ENCODE peak calls at places on chromosomes 7 and 10, in seven cellular contexts. One of them, this sample, is unnamed.

GRCh38 chr7:121395494-121395960 is 581 bp downstream of the FAM3C start:
- DNase-seq in effector memory CD4-positive, alpha-beta T cell: peak; percentile 34
- DNase-seq in T-cell: peak; percentile 26
- DNase-seq in NCI-H1930: no peak
- DNase-seq in pons: peak; percentile 31
- DNase-seq in globus pallidus: peak; percentile 27
- DNase-seq in Right ventricle myocardium inferior: peak; percentile 77
- DNase-seq in this sample: peak; percentile 50

GRCh38 chr10:33116293-33116697 is 158.3 kb upstream of the ITGB1 start:
- DNase-seq in NCI-H1930: peak; percentile 2
- DNase-seq in globus pallidus: peak; percentile 11
- DNase-seq in Right ventricle myocardium inferior: no peak
- DNase-seq in T-cell: no peak
- DNase-seq in pons: peak; percentile 24
- DNase-seq in effector memory CD4-positive, alpha-beta T cell: no peak
- DNase-seq in this sample: no peak

GRCh38 chr7:128194533-128195282 is 46.4 kb upstream of the LEP start:
- DNase-seq in NCI-H1930: no peak
- DNase-seq in T-cell: no peak
- DNase-seq in globus pallidus: no peak
- DNase-seq in pons: no peak
- DNase-seq in effector memory CD4-positive, alpha-beta T cell: no peak
- DNase-seq in Right ventricle myocardium inferior: no peak
- DNase-seq in this sample: no peak

GRCh38 chr7:13032524-13032923 is 345.1 kb downstream of the ARL4A start:
- DNase-seq in NCI-H1930: no peak
- DNase-seq in effector memory CD4-positive, alpha-beta T cell: no peak
- DNase-seq in globus pallidus: no peak
- DNase-seq in T-cell: no peak
- DNase-seq in pons: no peak
- DNase-seq in Right ventricle myocardium inferior: no peak
- DNase-seq in this sample: no peak

GRCh38 chr10:66931949-66932343 is 6.1 kb downstream of the LRRTM3 start:
- DNase-seq in effector memory CD4-positive, alpha-beta T cell: no peak
- DNase-seq in NCI-H1930: no peak
- DNase-seq in T-cell: no peak
- DNase-seq in Right ventricle myocardium inferior: no peak
- DNase-seq in globus pallidus: peak; percentile 85
- DNase-seq in pons: peak; percentile 91
- DNase-seq in this sample: no peak

GRCh38 chr7:85457911-85458310 is 271.1 kb upstream of the SEMA3D start:
- DNase-seq in T-cell: no peak
- DNase-seq in NCI-H1930: no peak
- DNase-seq in effector memory CD4-positive, alpha-beta T cell: no peak
- DNase-seq in pons: no peak
- DNase-seq in Right ventricle myocardium inferior: no peak
- DNase-seq in globus pallidus: no peak
- DNase-seq in this sample: no peak

GRCh38 chr10:92112462-92112861 is 178.4 kb downstream of the CPEB3 start:
- DNase-seq in globus pallidus: no peak
- DNase-seq in Right ventricle myocardium inferior: no peak
- DNase-seq in T-cell: no peak
- DNase-seq in pons: no peak
- DNase-seq in NCI-H1930: no peak
- DNase-seq in effector memory CD4-positive, alpha-beta T cell: no peak
- DNase-seq in this sample: no peak

GRCh38 chr10:120776442-120776841 is 74.7 kb upstream of the WDR11 start:
- DNase-seq in globus pallidus: no peak
- DNase-seq in T-cell: no peak
- DNase-seq in pons: no peak
- DNase-seq in effector memory CD4-positive, alpha-beta T cell: no peak
- DNase-seq in Right ventricle myocardium inferior: no peak
- DNase-seq in NCI-H1930: no peak
- DNase-seq in this sample: no peak

GRCh38 chr7:82017334-82017943 is 247.6 kb upstream of the HGF start:
- DNase-seq in effector memory CD4-positive, alpha-beta T cell: no peak
- DNase-seq in globus pallidus: peak; percentile 55
- DNase-seq in Right ventricle myocardium inferior: no peak
- DNase-seq in T-cell: no peak
- DNase-seq in pons: peak; percentile 78
- DNase-seq in NCI-H1930: no peak
- DNase-seq in this sample: no peak

GRCh38 chr10:85557077-85557476 is 809.5 kb downstream of the GRID1 start:
- DNase-seq in globus pallidus: no peak
- DNase-seq in effector memory CD4-positive, alpha-beta T cell: no peak
- DNase-seq in pons: no peak
- DNase-seq in T-cell: no peak
- DNase-seq in NCI-H1930: no peak
- DNase-seq in Right ventricle myocardium inferior: no peak
- DNase-seq in this sample: no peak

GRCh38 chr7:26293569-26294308 is 2.1 kb downstream of the SNX10 start:
- DNase-seq in globus pallidus: no peak
- DNase-seq in NCI-H1930: no peak
- DNase-seq in Right ventricle myocardium inferior: no peak
- DNase-seq in effector memory CD4-positive, alpha-beta T cell: peak; percentile 54
- DNase-seq in T-cell: peak; percentile 66
- DNase-seq in pons: peak; percentile 58
- DNase-seq in this sample: no peak

GRCh38 chr7:7119668-7120208 is 62.6 kb upstream of the C1GALT1 start:
- DNase-seq in Right ventricle myocardium inferior: no peak
- DNase-seq in pons: no peak
- DNase-seq in NCI-H1930: no peak
- DNase-seq in T-cell: no peak
- DNase-seq in effector memory CD4-positive, alpha-beta T cell: no peak
- DNase-seq in globus pallidus: no peak
- DNase-seq in this sample: no peak

GRCh38 chr10:47337243-47337642 is 10.9 kb upstream of the RBP3 start:
- DNase-seq in globus pallidus: no peak
- DNase-seq in Right ventricle myocardium inferior: no peak
- DNase-seq in NCI-H1930: no peak
- DNase-seq in pons: no peak
- DNase-seq in effector memory CD4-positive, alpha-beta T cell: no peak
- DNase-seq in T-cell: no peak
- DNase-seq in this sample: no peak

GRCh38 chr10:27252267-27253000 is 11.8 kb upstream of the ACBD5 start:
- DNase-seq in pons: no peak
- DNase-seq in NCI-H1930: no peak
- DNase-seq in globus pallidus: no peak
- DNase-seq in effector memory CD4-positive, alpha-beta T cell: peak; percentile 48
- DNase-seq in T-cell: peak; percentile 72
- DNase-seq in Right ventricle myocardium inferior: peak; percentile 89
- DNase-seq in this sample: no peak

This sample was measured in left colon.